ENCODE peak calls at places on chromosomes 6 and 20, in four cellular contexts. T is K562, U is HepG2, R is SK-N-SH. O is an unnamed sample.

GRCh38 chr20:62350629-62351422 is 16.3 kb downstream of the LAMA5 start:
- DNase-seq in T (no peak), U (no peak), R (no peak), O (no peak)

GRCh38 chr6:20313960-20314530 is 87.6 kb upstream of the E2F3 start:
- DNase-seq in T (no peak), U (no peak), R (no peak), O (no peak)

GRCh38 chr20:5078399-5078958 is 41.3 kb downstream of the PCNA start:
- DNase-seq in T (peak; percentile 43), U (peak; percentile 60), R (no peak), O (no peak)

GRCh38 chr6:113672691-113673149 is 184.4 kb upstream of the MARCKS start:
- DNase-seq in T (no peak), U (peak; percentile 23), R (peak; percentile 69), O (no peak)

GRCh38 chr6:125793863-125794262 is 3.1 kb downstream of the NCOA7 start:
- DNase-seq in T (no peak), U (no peak), R (peak; percentile 42), O (no peak)

GRCh38 chr20:8242066-8242465 is 110.0 kb downstream of the PLCB1 start:
- DNase-seq in T (no peak), U (no peak), R (no peak), O (no peak)

GRCh38 chr6:3270258-3270657 is 11.5 kb downstream of the PSMG4 start:
- DNase-seq in T (no peak), U (no peak), R (no peak), O (no peak)

GRCh38 chr6:32426338-32426737 is 13.3 kb upstream of the HLA-DRA start:
- DNase-seq in T (no peak), U (no peak), R (no peak), O (no peak)

GRCh38 chr6:77456531-77457248 is 6.6 kb downstream of the HTR1B start:
- DNase-seq in T (no peak), U (peak; percentile 12), R (no peak), O (no peak)

GRCh38 chr6:22647671-22648070 is 78.3 kb downstream of the HDGFL1 start:
- DNase-seq in T (no peak), U (no peak), R (no peak), O (no peak)

GRCh38 chr20:61073376-61073775 is 178.7 kb upstream of the CDH4 start:
- DNase-seq in T (no peak), U (no peak), R (no peak), O (no peak)

GRCh38 chr6:64415936-64416335 is 780.3 kb downstream of the PHF3 start:
- DNase-seq in T (no peak), U (no peak), R (no peak), O (no peak)

GRCh38 chr6:139376604-139377218 is 2.3 kb upstream of the CITED2 start:
- DNase-seq in T (no peak), U (peak; percentile 48), R (no peak), O (peak; percentile 15)

DNA sequence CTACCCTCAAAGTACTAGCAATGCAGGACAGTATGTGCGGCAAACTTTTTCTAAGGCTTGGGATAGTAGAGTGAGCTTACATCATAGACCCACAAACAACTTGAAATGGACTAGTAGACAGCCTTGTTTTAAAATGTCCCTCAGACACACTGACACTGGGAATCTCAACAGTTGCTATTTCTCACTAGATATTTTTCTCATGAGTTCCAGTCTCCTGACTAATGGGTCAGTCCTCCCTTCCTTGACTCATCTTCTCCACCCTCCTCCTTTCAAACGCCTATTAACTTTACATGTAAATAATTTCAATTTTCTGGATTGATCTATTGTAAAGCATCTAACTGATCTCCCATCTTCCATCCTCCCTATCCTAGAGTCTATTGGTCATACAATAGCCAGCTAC is 308.3 kb upstream of the PREP start:
- DNase-seq in T (no peak), U (no peak), R (no peak), O (no peak)
- TF ChIP-seq FOXJ3 in T (no peak), U (no peak), R (no peak), O (no peak)

DNA sequence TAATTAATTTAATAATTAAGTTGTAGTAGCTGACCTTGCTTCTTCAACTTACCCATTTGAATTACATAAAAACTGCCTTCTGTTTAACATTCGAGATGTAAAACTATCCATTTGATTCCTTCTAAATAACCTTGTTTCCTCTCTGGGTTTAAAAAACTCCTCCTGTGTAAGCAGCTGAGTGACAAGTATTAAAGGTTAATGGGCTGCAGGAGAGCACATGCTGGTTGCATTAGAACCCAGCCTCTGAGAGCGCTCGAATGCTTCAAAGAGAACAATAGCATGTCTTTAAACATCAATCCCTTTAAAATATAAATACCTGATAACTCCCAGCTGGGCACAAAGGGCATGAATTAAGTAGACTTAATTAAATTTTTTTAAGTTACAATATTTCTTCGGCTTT is 215.8 kb downstream of the EYA4 start:
- DNase-seq in T (no peak), U (no peak), R (no peak), O (no peak)
- TF ChIP-seq FOXJ3 in T (no peak), U (no peak), R (no peak), O (no peak)

GRCh38 chr20:19970256-19970765 is 46.9 kb upstream of the NAA20 start:
- DNase-seq in T (no peak), U (no peak), R (no peak), O (no peak)
- TF ChIP-seq FOXJ3 in T (no peak), U (no peak), R (no peak), O (no peak)

DNA sequence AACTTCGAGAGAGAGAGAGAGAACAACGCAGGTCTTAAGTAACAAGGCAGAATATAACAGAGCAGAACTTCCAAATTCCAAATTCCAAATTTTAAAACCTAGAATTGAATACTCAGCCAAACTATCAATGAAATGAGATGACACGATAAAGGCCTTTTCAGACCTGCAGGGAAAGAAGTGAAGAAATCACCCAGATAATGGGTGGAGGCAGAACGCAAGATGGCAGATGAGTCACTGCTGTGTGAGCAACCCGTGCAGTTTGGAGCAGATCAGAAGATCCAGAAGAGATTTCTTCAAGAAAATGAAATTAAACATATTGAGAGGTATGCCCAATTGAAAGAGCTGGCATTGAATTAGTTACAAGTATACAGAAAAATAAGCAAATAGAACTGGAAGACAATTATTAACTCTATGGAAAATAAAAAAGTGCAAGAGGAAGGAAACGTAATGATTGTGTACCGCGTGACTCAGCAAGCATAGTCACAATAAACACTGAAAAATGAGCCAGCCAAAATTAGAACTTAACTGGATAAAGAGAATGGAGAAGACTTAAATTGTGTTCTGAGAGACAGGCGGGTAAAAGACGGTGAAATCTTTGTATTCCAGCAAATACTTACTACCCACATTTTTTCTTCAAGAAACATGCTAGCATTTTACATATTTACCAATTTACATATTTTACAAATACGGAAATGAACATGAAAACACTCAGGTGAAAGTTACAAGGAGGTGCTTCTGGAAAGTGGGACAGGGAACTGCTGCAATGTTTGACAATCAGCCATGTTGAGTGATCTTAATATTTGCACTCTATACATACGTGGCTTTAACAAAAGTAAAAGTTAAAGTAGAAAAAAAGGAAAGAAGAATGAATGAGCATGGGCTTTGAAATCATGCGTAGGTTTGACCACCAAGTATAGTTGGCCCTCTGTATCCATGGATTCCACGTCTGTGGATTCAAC is 87.9 kb upstream of the CDYL start:
- DNase-seq in T (peak; percentile 66), U (no peak), R (no peak), O (no peak)
- TF ChIP-seq FOXJ3 in T (no peak), U (no peak), R (no peak), O (no peak)

DNA sequence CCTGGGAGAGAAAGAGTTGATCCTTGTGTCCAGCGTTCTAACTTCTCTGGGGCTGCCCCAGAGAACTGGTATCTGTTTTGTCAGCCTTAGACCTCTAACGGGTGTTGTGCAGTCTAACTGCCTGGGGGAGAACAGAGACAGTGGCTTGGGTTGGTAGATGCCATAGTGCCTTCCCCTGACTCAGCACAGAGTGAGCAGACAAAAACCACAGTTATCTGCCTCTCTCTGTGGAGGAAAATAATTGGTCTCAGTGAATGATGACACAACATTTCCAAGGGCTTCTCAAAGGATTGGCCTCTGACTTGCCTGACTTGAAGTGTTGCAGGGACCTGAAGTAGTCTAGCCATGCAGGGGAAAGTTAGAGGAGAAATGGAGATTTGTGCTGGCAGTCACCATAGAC is 226.2 kb upstream of the MAN1A1 start:
- DNase-seq in T (no peak), U (no peak), R (no peak), O (no peak)
- TF ChIP-seq FOXJ3 in T (no peak), U (no peak), R (no peak), O (no peak)

O was measured in WTC11.